ENCODE peak calls at places on chromosomes 7 and 10, in ten cellular contexts. One of them, this sample, is unnamed.

GRCh38 chr10:8319704-8320103 is 265.2 kb downstream of the GATA3 start:
- DNase-seq in left lung: no peak
- DNase-seq in pancreas: no peak
- DNase-seq in fibroblast of pulmonary artery: no peak
- DNase-seq in mesothelial cell of epicardium: no peak
- DNase-seq in body of pancreas: no peak
- DNase-seq in keratinocyte: no peak
- DNase-seq in kidney epithelial cell: no peak
- DNase-seq in neural progenitor cell: no peak
- DNase-seq in transverse colon: no peak
- DNase-seq in this sample: no peak

GRCh38 chr10:1203216-1203615 is 147.0 kb downstream of the WDR37 start:
- DNase-seq in left lung: no peak
- DNase-seq in pancreas: no peak
- DNase-seq in fibroblast of pulmonary artery: no peak
- DNase-seq in mesothelial cell of epicardium: peak; percentile 19
- DNase-seq in body of pancreas: no peak
- DNase-seq in keratinocyte: no peak
- DNase-seq in kidney epithelial cell: no peak
- DNase-seq in neural progenitor cell: no peak
- DNase-seq in transverse colon: no peak
- DNase-seq in this sample: no peak

GRCh38 chr10:80684217-80684616 is 146.5 kb downstream of the SH2D4B start:
- DNase-seq in left lung: no peak
- DNase-seq in pancreas: no peak
- DNase-seq in fibroblast of pulmonary artery: peak; percentile 60
- DNase-seq in mesothelial cell of epicardium: no peak
- DNase-seq in body of pancreas: no peak
- DNase-seq in keratinocyte: peak; percentile 7
- DNase-seq in kidney epithelial cell: no peak
- DNase-seq in neural progenitor cell: no peak
- DNase-seq in transverse colon: no peak
- DNase-seq in this sample: peak; percentile 38

GRCh38 chr10:33211123-33211878 is 123.2 kb downstream of the NRP1 start:
- DNase-seq in left lung: peak; percentile 41
- DNase-seq in pancreas: no peak
- DNase-seq in fibroblast of pulmonary artery: peak; percentile 91
- DNase-seq in mesothelial cell of epicardium: no peak
- DNase-seq in body of pancreas: no peak
- DNase-seq in keratinocyte: no peak
- DNase-seq in kidney epithelial cell: no peak
- DNase-seq in neural progenitor cell: no peak
- DNase-seq in transverse colon: no peak
- DNase-seq in this sample: peak; percentile 55

GRCh38 chr10:93568105-93568390 is 1.6 kb downstream of the FFAR4 start:
- DNase-seq in left lung: no peak
- DNase-seq in pancreas: no peak
- DNase-seq in fibroblast of pulmonary artery: no peak
- DNase-seq in mesothelial cell of epicardium: no peak
- DNase-seq in body of pancreas: no peak
- DNase-seq in keratinocyte: no peak
- DNase-seq in kidney epithelial cell: no peak
- DNase-seq in neural progenitor cell: peak; percentile 16
- DNase-seq in transverse colon: no peak
- DNase-seq in this sample: no peak

GRCh38 chr7:28591275-28591674 is 179.0 kb downstream of the CREB5 start:
- DNase-seq in left lung: no peak
- DNase-seq in pancreas: no peak
- DNase-seq in fibroblast of pulmonary artery: no peak
- DNase-seq in mesothelial cell of epicardium: no peak
- DNase-seq in body of pancreas: no peak
- DNase-seq in keratinocyte: no peak
- DNase-seq in kidney epithelial cell: no peak
- DNase-seq in neural progenitor cell: no peak
- DNase-seq in transverse colon: no peak
- DNase-seq in this sample: no peak

GRCh38 chr10:69588358-69588757 is 15.1 kb upstream of the NEUROG3 start:
- DNase-seq in left lung: no peak
- DNase-seq in pancreas: no peak
- DNase-seq in fibroblast of pulmonary artery: no peak
- DNase-seq in mesothelial cell of epicardium: no peak
- DNase-seq in body of pancreas: no peak
- DNase-seq in keratinocyte: no peak
- DNase-seq in kidney epithelial cell: no peak
- DNase-seq in neural progenitor cell: no peak
- DNase-seq in transverse colon: no peak
- DNase-seq in this sample: no peak

GRCh38 chr7:142477079-142477651 is 219.3 kb upstream of the PRSS58 start:
- DNase-seq in left lung: no peak
- DNase-seq in pancreas: no peak
- DNase-seq in fibroblast of pulmonary artery: peak; percentile 58
- DNase-seq in mesothelial cell of epicardium: no peak
- DNase-seq in body of pancreas: no peak
- DNase-seq in keratinocyte: no peak
- DNase-seq in kidney epithelial cell: no peak
- DNase-seq in neural progenitor cell: no peak
- DNase-seq in transverse colon: no peak
- DNase-seq in this sample: peak; percentile 75

GRCh38 chr7:118183254-118183585 is 744 bp upstream of the LSM8 start:
- DNase-seq in left lung: no peak
- DNase-seq in pancreas: no peak
- DNase-seq in fibroblast of pulmonary artery: peak; percentile 20
- DNase-seq in mesothelial cell of epicardium: no peak
- DNase-seq in body of pancreas: no peak
- DNase-seq in keratinocyte: no peak
- DNase-seq in kidney epithelial cell: no peak
- DNase-seq in neural progenitor cell: no peak
- DNase-seq in transverse colon: no peak
- DNase-seq in this sample: no peak

GRCh38 chr7:3371601-3372000 is 70.5 kb downstream of the SDK1 start:
- DNase-seq in left lung: no peak
- DNase-seq in pancreas: no peak
- DNase-seq in fibroblast of pulmonary artery: no peak
- DNase-seq in mesothelial cell of epicardium: no peak
- DNase-seq in body of pancreas: no peak
- DNase-seq in keratinocyte: no peak
- DNase-seq in kidney epithelial cell: no peak
- DNase-seq in neural progenitor cell: no peak
- DNase-seq in transverse colon: no peak
- DNase-seq in this sample: no peak

GRCh38 chr10:3756360-3756740 is 28.7 kb downstream of the KLF6 start:
- DNase-seq in left lung: no peak
- DNase-seq in pancreas: no peak
- DNase-seq in fibroblast of pulmonary artery: no peak
- DNase-seq in mesothelial cell of epicardium: no peak
- DNase-seq in body of pancreas: no peak
- DNase-seq in keratinocyte: no peak
- DNase-seq in kidney epithelial cell: no peak
- DNase-seq in neural progenitor cell: no peak
- DNase-seq in transverse colon: no peak
- DNase-seq in this sample: no peak

GRCh38 chr7:40697653-40698052 is 562.8 kb downstream of the SUGCT start:
- DNase-seq in left lung: no peak
- DNase-seq in pancreas: no peak
- DNase-seq in fibroblast of pulmonary artery: no peak
- DNase-seq in mesothelial cell of epicardium: no peak
- DNase-seq in body of pancreas: no peak
- DNase-seq in keratinocyte: no peak
- DNase-seq in kidney epithelial cell: no peak
- DNase-seq in neural progenitor cell: no peak
- DNase-seq in transverse colon: no peak
- DNase-seq in this sample: peak; percentile 44

GRCh38 chr7:78441737-78442136 is 643.2 kb downstream of the PHTF2 start:
- DNase-seq in left lung: no peak
- DNase-seq in pancreas: no peak
- DNase-seq in fibroblast of pulmonary artery: no peak
- DNase-seq in mesothelial cell of epicardium: no peak
- DNase-seq in body of pancreas: no peak
- DNase-seq in keratinocyte: no peak
- DNase-seq in kidney epithelial cell: no peak
- DNase-seq in neural progenitor cell: peak; percentile 16
- DNase-seq in transverse colon: no peak
- DNase-seq in this sample: no peak
- TF ChIP-seq CTCF in left lung: no peak
- TF ChIP-seq CTCF in pancreas: no peak
- TF ChIP-seq CTCF in fibroblast of pulmonary artery: no peak
- TF ChIP-seq CTCF in mesothelial cell of epicardium: no peak
- TF ChIP-seq CTCF in body of pancreas: no peak
- TF ChIP-seq CTCF in keratinocyte: no peak
- TF ChIP-seq CTCF in kidney epithelial cell: no peak
- TF ChIP-seq CTCF in neural progenitor cell: peak; percentile 18
- TF ChIP-seq CTCF in transverse colon: no peak
- TF ChIP-seq CTCF in this sample: no peak

DNA sequence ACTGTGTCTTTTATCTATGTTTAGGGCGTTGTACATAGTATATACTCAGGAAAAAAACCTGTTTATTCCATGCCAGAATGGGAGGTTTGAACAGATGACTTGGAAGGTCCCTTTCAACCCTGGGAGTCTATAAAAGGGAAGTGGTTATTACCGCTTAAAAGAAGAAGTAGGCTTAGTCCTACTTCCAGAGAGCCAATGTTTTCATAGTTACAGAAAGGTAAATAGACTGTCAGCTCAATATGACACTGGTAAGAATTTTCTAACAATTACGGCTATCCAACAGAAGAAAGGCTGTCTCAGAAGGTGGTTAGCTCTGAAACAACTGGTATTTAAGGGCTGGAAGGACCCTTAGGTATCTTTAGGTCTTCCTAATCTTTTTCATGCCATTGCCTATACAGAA is 1.1 kb upstream of the TFAM start:
- DNase-seq in left lung: no peak
- DNase-seq in pancreas: no peak
- DNase-seq in fibroblast of pulmonary artery: no peak
- DNase-seq in mesothelial cell of epicardium: no peak
- DNase-seq in body of pancreas: no peak
- DNase-seq in keratinocyte: no peak
- DNase-seq in kidney epithelial cell: no peak
- DNase-seq in neural progenitor cell: no peak
- DNase-seq in transverse colon: no peak
- DNase-seq in this sample: no peak
- TF ChIP-seq CTCF in left lung: no peak
- TF ChIP-seq CTCF in pancreas: no peak
- TF ChIP-seq CTCF in fibroblast of pulmonary artery: no peak
- TF ChIP-seq CTCF in mesothelial cell of epicardium: no peak
- TF ChIP-seq CTCF in body of pancreas: no peak
- TF ChIP-seq CTCF in keratinocyte: no peak
- TF ChIP-seq CTCF in kidney epithelial cell: no peak
- TF ChIP-seq CTCF in neural progenitor cell: no peak
- TF ChIP-seq CTCF in transverse colon: no peak
- TF ChIP-seq CTCF in this sample: no peak

GRCh38 chr7:74656421-74656910 is 1.1 kb upstream of the GTF2I start:
- DNase-seq in left lung: peak; percentile 73
- DNase-seq in pancreas: peak; percentile 47
- DNase-seq in fibroblast of pulmonary artery: no peak
- DNase-seq in mesothelial cell of epicardium: peak; percentile 61
- DNase-seq in body of pancreas: peak; percentile 51
- DNase-seq in keratinocyte: no peak
- DNase-seq in kidney epithelial cell: no peak
- DNase-seq in neural progenitor cell: peak; percentile 62
- DNase-seq in transverse colon: peak; percentile 66
- DNase-seq in this sample: peak; percentile 41
- TF ChIP-seq CTCF in left lung: no peak
- TF ChIP-seq CTCF in pancreas: no peak
- TF ChIP-seq CTCF in fibroblast of pulmonary artery: no peak
- TF ChIP-seq CTCF in mesothelial cell of epicardium: no peak
- TF ChIP-seq CTCF in body of pancreas: no peak
- TF ChIP-seq CTCF in keratinocyte: peak; percentile 49
- TF ChIP-seq CTCF in kidney epithelial cell: peak; percentile 33
- TF ChIP-seq CTCF in neural progenitor cell: no peak
- TF ChIP-seq CTCF in transverse colon: no peak
- TF ChIP-seq CTCF in this sample: no peak

GRCh38 chr10:104046651-104047050 is 39.0 kb downstream of the COL17A1 start:
- DNase-seq in left lung: no peak
- DNase-seq in pancreas: no peak
- DNase-seq in fibroblast of pulmonary artery: no peak
- DNase-seq in mesothelial cell of epicardium: no peak
- DNase-seq in body of pancreas: no peak
- DNase-seq in keratinocyte: no peak
- DNase-seq in kidney epithelial cell: no peak
- DNase-seq in neural progenitor cell: no peak
- DNase-seq in transverse colon: no peak
- DNase-seq in this sample: no peak

GRCh38 chr10:104052351-104052885 is 33.3 kb downstream of the COL17A1 start:
- DNase-seq in left lung: peak; percentile 59
- DNase-seq in pancreas: no peak
- DNase-seq in fibroblast of pulmonary artery: peak; percentile 60
- DNase-seq in mesothelial cell of epicardium: no peak
- DNase-seq in body of pancreas: no peak
- DNase-seq in keratinocyte: no peak
- DNase-seq in kidney epithelial cell: no peak
- DNase-seq in neural progenitor cell: no peak
- DNase-seq in transverse colon: peak; percentile 88
- DNase-seq in this sample: peak; percentile 47

GRCh38 chr10:104054430-104054829 is 31.2 kb downstream of the COL17A1 start:
- DNase-seq in left lung: no peak
- DNase-seq in pancreas: no peak
- DNase-seq in fibroblast of pulmonary artery: peak; percentile 72
- DNase-seq in mesothelial cell of epicardium: no peak
- DNase-seq in body of pancreas: no peak
- DNase-seq in keratinocyte: peak; percentile 58
- DNase-seq in kidney epithelial cell: no peak
- DNase-seq in neural progenitor cell: no peak
- DNase-seq in transverse colon: no peak
- DNase-seq in this sample: peak; percentile 73

GRCh38 chr10:104045151-104046089 is 40.3 kb downstream of the COL17A1 start:
- DNase-seq in left lung: peak; percentile 57
- DNase-seq in pancreas: peak; percentile 35
- DNase-seq in fibroblast of pulmonary artery: peak; percentile 87
- DNase-seq in mesothelial cell of epicardium: no peak
- DNase-seq in body of pancreas: peak; percentile 35
- DNase-seq in keratinocyte: no peak
- DNase-seq in kidney epithelial cell: no peak
- DNase-seq in neural progenitor cell: peak; percentile 88
- DNase-seq in transverse colon: no peak
- DNase-seq in this sample: peak; percentile 64

DNA sequence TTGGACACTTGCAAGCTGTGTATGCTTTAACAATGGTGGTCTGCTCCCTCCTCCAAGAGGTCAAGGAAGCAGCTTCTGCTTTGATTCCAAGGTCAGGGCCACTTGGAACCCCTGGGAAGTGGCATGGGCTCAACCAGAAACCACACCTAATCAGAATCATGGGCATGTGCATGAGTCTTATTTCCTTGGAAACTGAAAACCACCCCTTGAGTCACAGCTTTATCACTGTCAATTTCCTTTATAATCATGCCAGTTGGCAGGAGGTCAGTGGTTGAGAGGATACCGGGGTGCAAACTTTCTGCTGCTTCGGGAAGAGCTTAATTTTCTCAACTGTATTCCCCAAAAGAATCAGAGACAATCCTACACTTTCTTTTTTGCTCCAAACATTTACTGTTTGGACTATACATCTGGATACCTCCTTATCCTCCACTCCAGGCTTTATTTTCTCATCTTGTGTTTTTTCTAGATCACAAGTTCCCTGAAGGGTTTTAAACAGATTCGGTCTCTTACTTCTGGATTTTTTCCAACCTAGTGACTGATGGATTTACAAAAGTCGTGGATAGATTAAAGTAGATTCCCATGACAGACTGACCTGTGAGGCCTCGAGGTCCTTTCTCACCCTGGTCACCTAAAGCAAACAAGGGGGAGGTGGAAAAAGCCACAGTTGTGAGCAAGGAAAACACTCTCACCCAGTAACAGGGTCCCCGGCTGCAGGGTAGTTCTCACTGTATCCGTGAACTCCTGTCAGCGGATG is 36.0 kb downstream of the COL17A1 start:
- DNase-seq in left lung: no peak
- DNase-seq in pancreas: no peak
- DNase-seq in fibroblast of pulmonary artery: peak; percentile 64
- DNase-seq in mesothelial cell of epicardium: no peak
- DNase-seq in body of pancreas: no peak
- DNase-seq in keratinocyte: no peak
- DNase-seq in kidney epithelial cell: no peak
- DNase-seq in neural progenitor cell: no peak
- DNase-seq in transverse colon: peak; percentile 22
- DNase-seq in this sample: peak; percentile 79
- TF ChIP-seq CTCF in left lung: no peak
- TF ChIP-seq CTCF in pancreas: no peak
- TF ChIP-seq CTCF in fibroblast of pulmonary artery: no peak
- TF ChIP-seq CTCF in mesothelial cell of epicardium: no peak
- TF ChIP-seq CTCF in body of pancreas: no peak
- TF ChIP-seq CTCF in keratinocyte: no peak
- TF ChIP-seq CTCF in kidney epithelial cell: no peak
- TF ChIP-seq CTCF in neural progenitor cell: no peak
- TF ChIP-seq CTCF in transverse colon: no peak
- TF ChIP-seq CTCF in this sample: no peak